ENCODE peak calls at places on chromosomes 16 and 17, in ten cellular contexts. W, F, C, H, Q, R, M, T, L and X are unnamed samples.

GRCh38 chr17:76718516-76718915 is 7.8 kb upstream of the MXRA7 start:
- DNase-seq in W (no peak), F (no peak), C (no peak), H (no peak), Q (no peak), R (no peak), M (no peak), T (no peak), L (no peak), X (no peak)

GRCh38 chr17:73003487-73003886 is 89.0 kb downstream of the SLC39A11 start:
- DNase-seq in W (no peak), F (no peak), C (no peak), H (no peak), Q (no peak), R (no peak), M (no peak), T (no peak), L (no peak), X (no peak)

GRCh38 chr17:81579821-81580321 is 27.7 kb upstream of the FAAP100 start:
- DNase-seq in W (peak), F (no peak), C (no peak), H (peak), Q (peak), R (no peak), M (peak), T (no peak), L (no peak), X (no peak)

GRCh38 chr17:34780438-34780837 is 180.8 kb downstream of the CCT6B start:
- DNase-seq in W (no peak), F (no peak), C (no peak), H (no peak), Q (no peak), R (no peak), M (no peak), T (no peak), L (no peak), X (no peak)

GRCh38 chr17:38741853-38742421 is 6.2 kb downstream of the PCGF2 start:
- DNase-seq in W (peak), F (no peak), C (no peak), H (peak), Q (no peak), R (no peak), M (no peak), T (peak), L (no peak), X (no peak)

GRCh38 chr16:57640612-57641011 is 12.2 kb downstream of the ADGRG1 start:
- DNase-seq in W (no peak), F (peak), C (no peak), H (no peak), Q (no peak), R (no peak), M (no peak), T (no peak), L (no peak), X (no peak)

GRCh38 chr16:19172098-19172780 is 4.2 kb downstream of the SYT17 start:
- DNase-seq in W (no peak), F (no peak), C (no peak), H (no peak), Q (no peak), R (no peak), M (no peak), T (no peak), L (no peak), X (no peak)

GRCh38 chr17:80164185-80164584 is 5.6 kb upstream of the CARD14 start:
- DNase-seq in W (no peak), F (no peak), C (no peak), H (no peak), Q (no peak), R (no peak), M (no peak), T (no peak), L (no peak), X (no peak)

GRCh38 chr16:80718480-80719220 is 85.7 kb downstream of the CDYL2 start:
- DNase-seq in W (peak), F (peak), C (no peak), H (peak), Q (peak), R (no peak), M (peak), T (no peak), L (no peak), X (no peak)

GRCh38 chr17:43758497-43759174 is at the start of gene SOST:
- DNase-seq in W (no peak), F (no peak), C (no peak), H (no peak), Q (no peak), R (no peak), M (no peak), T (peak), L (no peak), X (no peak)

GRCh38 chr17:82791532-82791931 is 39.7 kb downstream of the TBCD start:
- DNase-seq in W (peak), F (no peak), C (no peak), H (peak), Q (peak), R (no peak), M (peak), T (no peak), L (no peak), X (peak)

GRCh38 chr17:13751485-13751793 is 149.7 kb upstream of the HS3ST3A1 start:
- DNase-seq in W (no peak), F (no peak), C (no peak), H (no peak), Q (no peak), R (no peak), M (no peak), T (no peak), L (no peak), X (no peak)

GRCh38 chr17:6328279-6328678 is 106.6 kb downstream of the AIPL1 start:
- DNase-seq in W (no peak), F (no peak), C (peak), H (no peak), Q (no peak), R (no peak), M (no peak), T (no peak), L (no peak), X (no peak)

GRCh38 chr16:57147381-57148191 is 38.3 kb downstream of the PSME3IP1 start:
- DNase-seq in W (peak), F (peak), C (peak), H (peak), Q (peak), R (no peak), M (peak), T (no peak), L (no peak), X (peak)

GRCh38 chr17:35053204-35053603 is 10.3 kb downstream of the RFFL start:
- DNase-seq in W (no peak), F (no peak), C (no peak), H (no peak), Q (no peak), R (no peak), M (no peak), T (no peak), L (no peak), X (no peak)

GRCh38 chr17:9512323-9513168 is 63.1 kb downstream of the STX8 start:
- DNase-seq in W (peak), F (no peak), C (no peak), H (peak), Q (peak), R (no peak), M (peak), T (no peak), L (no peak), X (no peak)

GRCh38 chr16:30767767-30768465 is 5.8 kb downstream of the RNF40 start:
- DNase-seq in W (no peak), F (no peak), C (peak), H (no peak), Q (no peak), R (no peak), M (no peak), T (peak), L (peak), X (no peak)

GRCh38 chr17:28698253-28698941 is 13.3 kb downstream of the PROCA1 start:
- DNase-seq in W (no peak), F (no peak), C (no peak), H (peak), Q (no peak), R (no peak), M (no peak), T (peak), L (no peak), X (no peak)

GRCh38 chr17:21377821-21378396 is 1.8 kb downstream of the KCNJ12 start:
- DNase-seq in W (no peak), F (no peak), C (no peak), H (no peak), Q (no peak), R (no peak), M (no peak), T (no peak), L (no peak), X (no peak)

GRCh38 chr17:65364408-65364807 is 197.0 kb downstream of the AXIN2 start:
- DNase-seq in W (no peak), F (no peak), C (no peak), H (no peak), Q (no peak), R (no peak), M (no peak), T (no peak), L (no peak), X (no peak)

GRCh38 chr16:67537636-67538591 is 9.3 kb downstream of the RIPOR1 start:
- DNase-seq in W (no peak), F (peak), C (peak), H (peak), Q (no peak), R (no peak), M (peak), T (peak), L (peak), X (no peak)

GRCh38 chr17:79812969-79813825 is 16.3 kb upstream of the CBX8 start:
- DNase-seq in W (no peak), F (no peak), C (peak), H (peak), Q (no peak), R (no peak), M (no peak), T (peak), L (no peak), X (no peak)

GRCh38 chr16:1474047-1474446 is 781 bp downstream of the CLCN7 start:
- DNase-seq in W (no peak), F (no peak), C (no peak), H (peak), Q (no peak), R (no peak), M (peak), T (no peak), L (no peak), X (no peak)

DNA sequence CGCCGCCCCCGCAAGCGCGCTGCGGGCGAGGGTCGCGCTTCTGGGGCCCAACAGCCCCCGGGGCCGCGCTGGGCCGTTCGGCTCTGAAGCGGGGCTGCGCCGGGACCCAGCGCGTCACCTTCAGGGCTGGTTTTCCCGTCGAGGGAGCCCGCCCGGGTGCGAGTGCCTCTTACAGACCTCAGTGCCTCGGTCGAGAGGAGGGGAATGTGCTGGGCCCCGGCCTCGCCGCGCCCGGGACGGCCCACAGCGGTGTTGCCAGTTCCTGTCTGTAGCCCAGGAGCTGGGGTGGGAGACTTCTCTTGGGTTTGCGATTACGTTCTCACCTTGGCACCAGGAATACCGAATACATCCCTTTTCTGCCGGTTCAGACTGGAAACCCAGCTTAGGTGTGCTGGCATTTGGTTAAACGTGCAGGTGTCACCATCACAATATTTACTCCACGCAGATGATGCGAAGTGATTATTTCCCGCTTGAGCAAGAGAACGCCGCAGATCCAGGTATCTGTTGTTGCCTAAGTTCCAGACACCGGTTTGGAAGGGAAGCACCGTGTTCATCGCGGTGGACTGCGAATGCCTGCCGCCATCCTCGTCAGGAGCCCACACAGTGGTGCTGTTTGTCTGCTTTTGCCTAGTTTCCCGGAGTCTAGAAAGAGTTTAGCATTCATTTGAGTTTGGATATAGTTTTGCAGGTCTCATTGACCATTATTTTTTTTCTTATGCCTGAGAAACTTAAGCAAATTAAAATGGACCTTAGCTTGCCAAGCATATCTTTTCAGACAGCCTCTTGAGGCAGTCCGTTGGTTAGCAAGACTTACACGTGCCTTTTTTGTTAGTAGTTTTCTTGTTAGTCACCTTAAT is 915 bp downstream of the MAP1LC3B start:
- DNase-seq in W (peak), F (peak), C (peak), H (peak), Q (peak), R (no peak), M (peak), T (peak), L (peak), X (no peak)
- TF ChIP-seq CTCF in W (peak), F (no peak), C (peak), H (peak), Q (peak), R (peak), M (peak), T (no peak), L (no peak), X (peak)

GRCh38 chr16:22427556-22427955 is 53.1 kb upstream of the CDR2 start:
- DNase-seq in W (no peak), F (no peak), C (no peak), H (no peak), Q (no peak), R (no peak), M (no peak), T (no peak), L (no peak), X (no peak)

GRCh38 chr16:22423716-22424115 is 49.3 kb upstream of the CDR2 start:
- DNase-seq in W (no peak), F (no peak), C (no peak), H (no peak), Q (no peak), R (no peak), M (no peak), T (no peak), L (no peak), X (no peak)

GRCh38 chr16:22425847-22426246 is 51.4 kb upstream of the CDR2 start:
- DNase-seq in W (no peak), F (no peak), C (no peak), H (no peak), Q (no peak), R (no peak), M (no peak), T (no peak), L (no peak), X (no peak)

GRCh38 chr16:22425036-22425801 is 50.8 kb upstream of the CDR2 start:
- DNase-seq in W (no peak), F (peak), C (no peak), H (peak), Q (no peak), R (no peak), M (no peak), T (no peak), L (no peak), X (no peak)

DNA sequence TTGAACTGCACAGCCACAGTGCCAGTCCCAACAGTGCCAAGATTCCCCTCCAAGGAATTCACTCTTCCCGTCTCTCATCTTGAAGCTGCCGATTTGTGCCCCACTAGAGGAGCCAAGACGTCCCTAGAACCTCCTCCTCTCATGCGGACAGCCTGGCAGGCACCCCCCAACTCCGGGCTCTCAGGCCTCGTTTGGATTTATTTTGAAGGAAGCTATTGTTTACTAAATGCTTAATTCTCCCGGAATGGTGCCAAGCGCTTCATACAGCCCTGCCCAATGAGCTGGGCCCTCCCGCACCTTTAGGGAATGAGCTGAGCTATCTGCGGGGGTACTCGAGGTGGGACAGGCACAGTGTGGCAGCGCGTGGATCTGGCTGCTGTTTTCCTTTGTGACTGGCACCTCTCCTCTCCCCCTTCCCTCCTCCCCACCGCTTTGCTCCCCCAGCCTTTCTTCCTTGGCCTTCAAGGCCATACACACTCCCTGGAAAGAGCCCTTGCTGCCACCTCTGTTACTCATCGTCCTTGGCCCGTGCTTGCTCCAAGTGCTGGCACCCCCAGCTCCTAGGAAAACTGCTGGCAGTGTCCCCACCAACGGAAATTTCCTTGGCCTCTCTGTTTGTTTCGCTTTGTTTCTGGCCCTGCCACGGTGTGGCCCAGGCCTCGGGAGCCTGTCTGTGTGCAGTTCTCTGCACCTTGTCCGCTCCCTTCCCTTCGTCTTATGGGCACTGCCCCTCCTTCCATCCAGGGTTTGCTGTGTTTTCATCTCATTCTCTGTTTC is 49.9 kb upstream of the CDR2 start:
- DNase-seq in W (no peak), F (peak), C (no peak), H (peak), Q (no peak), R (peak), M (no peak), T (peak), L (no peak), X (no peak)
- H3K4me3 ChIP-seq in W (no peak), F (no peak), C (no peak), H (peak), Q (no peak), R (peak), M (no peak), T (no peak), L (no peak), X (peak)

GRCh38 chr17:4499431-4500187 is 928 bp downstream of the SPNS2 start:
- DNase-seq in W (no peak), F (peak), C (no peak), H (peak), Q (no peak), R (no peak), M (no peak), T (peak), L (no peak), X (no peak)
- TF ChIP-seq CTCF in W (no peak), F (no peak), C (no peak), H (no peak), Q (no peak), R (no peak), M (no peak), T (no peak), L (no peak), X (no peak)

DNA sequence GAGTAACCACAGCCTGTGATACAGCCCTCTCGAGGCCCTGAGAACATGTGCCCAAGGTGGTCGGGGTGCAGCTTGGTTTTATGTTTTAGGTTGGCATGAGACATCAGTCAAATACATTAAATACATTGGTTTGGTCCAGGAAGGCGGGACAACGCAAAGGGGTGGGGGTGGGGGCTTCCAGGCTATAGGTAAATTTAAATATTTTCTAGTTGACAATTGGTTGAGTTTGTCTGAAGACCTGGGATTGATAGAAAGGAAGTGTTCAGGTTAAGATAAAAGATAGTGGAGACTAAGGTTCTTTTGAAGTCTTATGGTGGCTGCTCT is 1.2 kb upstream of the ZKSCAN2 start:
- DNase-seq in W (no peak), F (no peak), C (peak), H (no peak), Q (no peak), R (no peak), M (no peak), T (no peak), L (no peak), X (no peak)
- H3K4me3 ChIP-seq in W (peak), F (no peak), C (peak), H (peak), Q (peak), R (peak), M (peak), T (no peak), L (peak), X (peak)

DNA sequence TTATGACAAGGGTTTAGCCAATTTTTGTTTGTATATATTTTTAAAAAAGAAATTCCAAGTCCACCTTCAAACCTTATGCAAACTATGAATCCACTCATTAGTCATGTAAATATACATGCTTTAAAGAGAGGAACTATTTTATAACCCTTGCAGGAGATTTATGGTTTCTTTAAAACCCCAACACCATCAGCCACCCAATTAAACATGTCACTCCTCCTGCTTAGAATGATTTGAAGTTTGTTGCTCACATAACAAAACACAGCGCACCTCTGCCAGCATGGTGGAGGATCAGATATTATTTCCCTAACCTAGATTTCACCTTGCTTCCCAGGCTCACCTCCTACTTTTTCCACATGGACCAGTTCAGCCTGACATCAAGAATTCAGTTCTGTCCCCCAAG is 170.2 kb downstream of the CDH11 start:
- DNase-seq in W (no peak), F (no peak), C (no peak), H (no peak), Q (peak), R (no peak), M (no peak), T (no peak), L (no peak), X (no peak)
- TF ChIP-seq CTCF in W (no peak), F (no peak), C (no peak), H (no peak), Q (no peak), R (no peak), M (no peak), T (no peak), L (no peak), X (no peak)

GRCh38 chr16:12182202-12182601 is 205.7 kb downstream of the SNX29 start:
- DNase-seq in W (no peak), F (no peak), C (no peak), H (no peak), Q (no peak), R (no peak), M (no peak), T (no peak), L (no peak), X (no peak)
- H3K4me3 ChIP-seq in W (no peak), F (no peak), C (no peak), H (no peak), Q (no peak), R (no peak), M (no peak), T (no peak), L (no peak), X (no peak)

GRCh38 chr17:60586288-60586974 is 13.6 kb upstream of the PPM1D start:
- DNase-seq in W (no peak), F (no peak), C (peak), H (peak), Q (peak), R (no peak), M (no peak), T (no peak), L (no peak), X (no peak)
- TF ChIP-seq CTCF in W (peak), F (no peak), C (peak), H (peak), Q (peak), R (no peak), M (peak), T (no peak), L (no peak), X (peak)

GRCh38 chr16:87178177-87178863 is 138.9 kb downstream of the C16orf95 start:
- DNase-seq in W (no peak), F (peak), C (no peak), H (peak), Q (no peak), R (no peak), M (no peak), T (no peak), L (no peak), X (no peak)
- H3K4me3 ChIP-seq in W (no peak), F (no peak), C (no peak), H (no peak), Q (no peak), R (peak), M (no peak), T (no peak), L (no peak), X (no peak)